ENCODE peak calls at places on chromosomes 12 and 14, in four cellular contexts. W is thyroid gland; T is stimulated activated CD4-positive, alpha-beta T cell treated with anti-CD3 and anti-CD28 coated beads, Interleukin-1b, Interleukin-23, amount 100 ng/mL, for 1 hour; M is AG09309. P is an unnamed sample.

GRCh38 chr12:121116318-121117225 is 16.1 kb upstream of the P2RX7 start:
- DNase-seq in M (no peak), W (no peak), T (no peak), P (no peak)

GRCh38 chr14:69964841-69965240 is 85.6 kb downstream of the SMOC1 start:
- DNase-seq in T (no peak), W (no peak), M (no peak), P (no peak)

GRCh38 chr14:79331820-79332219 is 879.5 kb downstream of the DIO2 start:
- DNase-seq in T (no peak), W (no peak), M (no peak), P (no peak)

GRCh38 chr14:69726761-69727511 is 40.0 kb upstream of the SRSF5 start:
- DNase-seq in W (peak; percentile 70), M (peak; percentile 7), T (peak; percentile 79), P (no peak)

GRCh38 chr14:91229743-91230200 is 14.7 kb downstream of the GPR68 start:
- DNase-seq in M (peak; percentile 73), T (no peak), W (no peak), P (no peak)

GRCh38 chr14:76219873-76220272 is 68.2 kb downstream of the GPATCH2L start:
- DNase-seq in M (no peak), W (no peak), T (no peak), P (no peak)

GRCh38 chr14:61426048-61426447 is 104.7 kb downstream of the PRKCH start:
- DNase-seq in W (no peak), M (no peak), T (no peak), P (no peak)

GRCh38 chr12:96434107-96434506 is 33.9 kb upstream of the CDK17 start:
- DNase-seq in T (no peak), M (peak; percentile 96), W (no peak), P (peak; percentile 75)

GRCh38 chr12:113297214-113297587 is 37.7 kb downstream of the SLC8B1 start:
- DNase-seq in M (no peak), W (no peak), T (no peak), P (no peak)

GRCh38 chr14:68987653-68988036 is 8.5 kb upstream of the ACTN1 start:
- DNase-seq in T (no peak), M (no peak), W (no peak), P (no peak)

GRCh38 chr14:96797943-96798349 is 764 bp downstream of the VRK1 start:
- DNase-seq in T (no peak), M (no peak), W (no peak), P (no peak)

GRCh38 chr12:114679452-114679875 is 4.5 kb downstream of the TBX3 start:
- DNase-seq in W (no peak), M (no peak), T (no peak), P (no peak)

GRCh38 chr12:120225852-120226640 is 25.1 kb upstream of the RPLP0 start:
- DNase-seq in M (no peak), T (no peak), W (no peak), P (no peak)

P was measured in HFF-Myc.